ENCODE peak calls at places on chromosomes 1 and 21, in six cellular contexts. A is lower lobe of right lung, K is cardiac fibroblast, W is A549, P is GM20000, U is progenitor cell of endocrine pancreas. D is an unnamed sample.

GRCh38 chr21:40386301-40386911 is 460.6 kb downstream of the DSCAM start:
- DNase-seq in A (peak; percentile 67), K (no peak), W (peak; percentile 3), P (no peak), U (peak; percentile 59), D (peak; percentile 13)

GRCh38 chr1:45328680-45329079 is 2.0 kb downstream of the HPDL start:
- DNase-seq in A (no peak), K (no peak), W (no peak), P (peak; percentile 5), U (no peak), D (no peak)

GRCh38 chr1:244778356-244778755 is 57.1 kb upstream of the COX20 start:
- DNase-seq in A (no peak), K (peak; percentile 86), W (peak; percentile 27), P (no peak), U (no peak), D (no peak)

GRCh38 chr1:153535664-153536585 is at the start of gene S100A6:
- DNase-seq in A (peak; percentile 96), K (peak; percentile 83), W (peak; percentile 85), P (peak; percentile 58), U (no peak), D (no peak)

GRCh38 chr1:55055084-55055882 is 15.9 kb downstream of the PCSK9 start:
- DNase-seq in A (no peak), K (no peak), W (no peak), P (no peak), U (no peak), D (no peak)

GRCh38 chr1:211870156-211870555 is 39.6 kb upstream of the LPGAT1 start:
- DNase-seq in A (no peak), K (peak; percentile 23), W (no peak), P (no peak), U (no peak), D (no peak)

GRCh38 chr1:167297222-167298214 is 76.8 kb downstream of the POU2F1 start:
- DNase-seq in A (no peak), K (peak; percentile 62), W (no peak), P (no peak), U (no peak), D (no peak)

GRCh38 chr1:218546314-218546713 is 201.2 kb downstream of the TGFB2 start:
- DNase-seq in A (no peak), K (peak; percentile 45), W (no peak), P (no peak), U (no peak), D (no peak)

GRCh38 chr1:215241451-215241850 is 158.9 kb downstream of the KCNK2 start:
- DNase-seq in A (no peak), K (no peak), W (no peak), P (no peak), U (no peak), D (no peak)

DNA sequence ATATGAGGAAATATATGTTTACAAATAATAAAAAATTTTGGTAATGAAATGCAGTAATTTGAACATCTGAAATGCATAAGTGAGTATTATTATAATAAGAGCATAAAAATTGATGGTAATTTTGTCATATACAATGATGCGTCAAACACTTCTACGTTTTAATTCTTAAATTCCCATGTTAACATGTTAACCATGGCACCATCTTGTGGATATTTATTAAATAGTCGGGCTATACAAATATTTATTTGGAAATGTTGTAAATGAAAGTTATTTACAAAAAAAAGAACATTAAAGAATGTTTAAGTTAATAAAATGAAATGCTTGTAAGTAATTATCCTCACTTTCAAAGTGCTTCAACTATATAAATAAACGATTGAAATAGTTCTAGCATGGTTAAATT is 57.2 kb upstream of the C1orf185 start:
- DNase-seq in A (no peak), K (peak; percentile 51), W (no peak), P (no peak), U (no peak), D (no peak)
- TF ChIP-seq CTCF in A (peak; percentile 39), K (no peak), W (peak; percentile 18), P (no peak), U (no peak), D (no peak)

DNA sequence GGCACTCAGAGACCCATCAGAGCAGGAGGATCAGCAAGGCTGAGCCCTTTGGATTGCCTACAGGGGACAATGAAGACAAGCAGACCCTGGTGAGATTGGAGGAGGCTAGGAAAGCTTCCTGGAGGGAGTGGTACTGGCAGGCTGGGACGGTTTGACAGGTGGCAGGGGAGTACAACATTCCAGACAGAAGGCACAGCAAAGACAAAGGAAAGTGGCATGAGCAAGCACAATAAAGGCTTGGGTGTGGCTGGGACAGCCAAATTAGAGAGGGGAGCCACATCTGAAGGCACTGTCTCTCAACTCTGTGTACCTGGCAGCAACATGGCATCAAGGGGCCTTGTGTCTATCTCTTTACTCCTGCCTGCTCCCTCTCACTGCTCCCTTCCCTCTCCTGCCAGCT is 38.2 kb downstream of the DMAP1 start:
- DNase-seq in A (no peak), K (no peak), W (no peak), P (no peak), U (no peak), D (no peak)
- TF ChIP-seq CTCF in A (no peak), K (no peak), W (no peak), P (no peak), U (no peak), D (no peak)

DNA sequence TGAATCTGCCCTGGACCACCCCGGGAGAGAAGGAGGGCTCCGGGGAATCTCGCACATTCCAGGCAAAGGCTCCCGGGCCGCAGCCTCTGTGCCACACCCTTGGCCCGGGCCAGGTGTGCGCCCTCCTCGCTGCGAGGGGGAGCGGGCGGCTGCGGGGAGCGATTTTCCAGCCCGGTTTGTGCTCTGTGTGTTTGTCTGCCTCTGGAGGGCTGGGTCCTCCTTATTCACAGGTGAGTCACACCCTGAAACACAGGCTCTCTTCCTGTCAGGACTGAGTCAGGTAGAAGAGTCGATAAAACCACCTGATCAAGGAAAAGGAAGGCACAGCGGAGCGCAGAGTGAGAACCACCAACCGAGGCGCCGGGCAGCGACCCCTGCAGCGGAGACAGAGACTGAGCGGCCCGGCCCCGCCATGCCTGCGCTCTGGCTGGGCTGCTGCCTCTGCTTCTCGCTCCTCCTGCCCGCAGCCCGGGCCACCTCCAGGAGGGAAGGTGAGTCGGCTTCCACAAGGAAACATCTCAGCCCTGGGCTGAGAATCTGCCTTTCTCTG is at the start of gene LAMC2:
- DNase-seq in A (peak; percentile 72), K (peak; percentile 72), W (peak; percentile 84), P (no peak), U (peak; percentile 58), D (peak; percentile 70)
- TF ChIP-seq CTCF in A (peak; percentile 29), K (no peak), W (peak; percentile 28), P (no peak), U (peak; percentile 58), D (no peak)

DNA sequence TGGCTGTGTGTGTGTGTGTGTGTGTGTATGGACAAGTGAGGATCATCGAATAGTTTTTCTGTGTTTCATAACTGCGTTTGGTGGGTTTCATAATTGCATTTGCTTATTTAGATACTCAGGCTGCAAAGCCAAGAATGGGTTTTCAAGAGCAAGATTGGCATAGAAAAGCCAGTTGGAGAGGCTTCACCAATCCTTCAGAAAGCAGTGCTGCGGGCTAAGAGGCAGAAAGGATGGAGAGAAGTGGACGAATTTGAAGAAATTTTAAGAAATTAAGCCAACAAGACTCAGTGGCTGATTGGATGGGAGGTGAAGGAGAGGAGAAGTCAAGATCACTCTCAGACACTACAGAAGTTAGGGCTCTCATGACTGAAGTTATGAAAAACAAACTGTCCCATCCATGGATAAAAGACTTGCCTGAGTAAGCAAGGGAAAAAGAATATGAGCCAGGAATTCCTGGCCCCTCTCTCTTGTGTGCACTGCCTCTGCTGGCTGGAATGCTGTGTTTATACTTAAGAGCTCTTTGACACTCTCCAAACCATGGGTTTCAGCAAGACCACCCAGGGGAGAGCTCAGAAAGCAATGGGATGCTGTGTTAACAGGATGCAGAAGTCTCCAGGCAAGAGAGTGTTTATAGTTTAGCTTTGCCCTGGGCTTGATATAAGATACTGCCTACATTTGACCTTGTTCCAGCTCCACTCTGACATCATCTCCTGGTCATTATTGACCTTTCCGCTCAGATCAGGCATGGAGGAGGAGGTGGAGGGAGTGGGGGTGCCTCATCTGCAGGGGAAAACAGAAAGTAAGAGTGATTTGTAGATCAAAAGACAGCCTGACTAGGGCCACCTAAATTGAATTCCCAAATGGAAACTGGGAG is 232.0 kb upstream of the PLXNA2 start:
- DNase-seq in A (no peak), K (no peak), W (no peak), P (no peak), U (no peak), D (no peak)
- TF ChIP-seq CTCF in A (peak; percentile 27), K (no peak), W (no peak), P (no peak), U (peak; percentile 51), D (no peak)

GRCh38 chr1:155304558-155305063 is 3.4 kb upstream of the PKLR start:
- DNase-seq in A (no peak), K (no peak), W (no peak), P (no peak), U (no peak), D (no peak)

GRCh38 chr1:155309423-155310021 is 856 bp downstream of the FDPS start:
- DNase-seq in A (peak; percentile 73), K (peak; percentile 35), W (no peak), P (no peak), U (no peak), D (peak; percentile 41)

GRCh38 chr1:155307247-155307740 is 1.4 kb upstream of the FDPS start:
- DNase-seq in A (no peak), K (peak; percentile 70), W (no peak), P (no peak), U (no peak), D (no peak)

GRCh38 chr1:155305881-155306391 is 2.7 kb upstream of the FDPS start:
- DNase-seq in A (no peak), K (no peak), W (no peak), P (no peak), U (no peak), D (no peak)

DNA sequence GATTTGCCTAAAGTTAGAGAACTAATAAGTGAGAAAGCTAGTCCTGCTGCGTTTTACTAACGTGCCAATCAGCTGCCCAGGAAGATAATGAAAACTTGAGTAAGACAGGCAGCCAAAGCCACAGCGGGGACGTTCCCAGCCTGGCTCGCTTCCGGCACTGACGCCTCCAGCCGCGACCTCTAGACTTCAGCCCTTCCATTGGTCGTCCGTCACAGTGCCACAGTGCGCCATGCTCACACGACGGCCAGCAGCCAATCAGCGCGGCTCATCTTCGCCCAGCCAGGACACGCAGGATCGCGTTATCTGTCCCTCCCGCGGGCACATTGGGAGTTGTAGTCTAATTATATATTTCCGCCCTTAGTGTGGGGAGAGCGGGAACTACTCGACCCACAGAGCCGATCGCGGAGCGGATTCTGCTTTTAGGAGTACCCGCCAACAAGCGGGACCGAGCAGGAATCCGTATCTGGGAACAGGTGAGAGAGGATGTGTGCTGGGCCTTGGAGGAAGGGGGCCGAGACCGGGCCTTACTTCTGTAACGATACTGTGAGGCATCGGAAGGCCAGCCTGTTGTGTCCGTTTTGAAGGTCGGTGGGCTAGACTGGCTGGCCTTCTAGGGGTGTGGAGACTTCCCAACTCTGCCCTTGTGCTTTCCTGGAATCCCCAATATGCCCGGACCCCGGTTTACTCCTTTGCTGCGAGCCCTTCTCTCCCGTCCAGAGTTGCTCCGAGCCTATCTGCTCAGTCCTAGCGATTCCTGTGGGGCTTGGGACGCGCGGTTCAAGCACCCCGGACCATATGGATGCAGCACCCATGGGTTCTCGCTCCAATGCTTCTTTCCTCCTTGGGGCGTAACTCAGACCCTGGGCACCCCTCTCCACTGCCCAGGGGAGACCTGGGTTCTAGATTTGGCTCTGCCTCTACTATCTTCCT is at the start of gene FDPS:
- DNase-seq in A (peak; percentile 99), K (peak; percentile 99), W (peak; percentile 98), P (peak; percentile 94), U (peak; percentile 86), D (peak; percentile 91)
- TF ChIP-seq CTCF in A (peak; percentile 10), K (no peak), W (no peak), P (no peak), U (peak; percentile 11), D (no peak)